ENCODE peak calls at places on chromosomes 16 and 17, in eight cellular contexts. Z is WTC11, P is MM.1S, Q is epithelial cell of esophagus, E is body of pancreas, C is fibroblast of mammary gland, W is heart right ventricle, M is upper lobe of left lung. X is an unnamed sample.

GRCh38 chr16:23871924-23872323 is 36.1 kb downstream of the PRKCB start:
- DNase-seq in W (no peak), E (peak; percentile 34), Z (no peak), M (no peak), P (no peak), C (no peak), Q (no peak), X (no peak)

GRCh38 chr17:8147141-8147804 is 4.9 kb downstream of the PER1 start:
- DNase-seq in Q (no peak), P (no peak), Z (no peak), C (no peak), W (no peak), E (no peak), M (peak; percentile 78), X (no peak)

GRCh38 chr16:4936991-4937781 is at the start of gene PPL:
- DNase-seq in P (peak; percentile 74), Q (peak; percentile 73), W (peak; percentile 68), E (peak; percentile 96), Z (peak; percentile 99), C (no peak), M (peak; percentile 98), X (no peak)

GRCh38 chr16:27470567-27471431 is 68.8 kb downstream of the IL21R start:
- DNase-seq in Z (no peak), C (peak; percentile 88), E (no peak), Q (no peak), P (no peak), W (no peak), M (no peak), X (peak; percentile 65)

GRCh38 chr16:88541109-88541508 is 29.1 kb upstream of the ZC3H18 start:
- DNase-seq in P (no peak), M (no peak), Q (no peak), Z (no peak), E (no peak), C (no peak), W (no peak), X (no peak)

GRCh38 chr17:47717261-47717697 is 15.8 kb upstream of the TBX21 start:
- DNase-seq in P (no peak), Q (no peak), M (no peak), W (no peak), Z (no peak), C (no peak), E (no peak), X (no peak)

GRCh38 chr17:61384384-61385090 is 15.1 kb upstream of the TBX2 start:
- DNase-seq in Z (no peak), W (no peak), E (no peak), P (no peak), M (no peak), Q (no peak), C (no peak), X (no peak)

GRCh38 chr17:58997756-58998553 is 108.7 kb downstream of the TRIM37 start:
- DNase-seq in C (no peak), Z (no peak), P (no peak), Q (peak; percentile 11), M (no peak), E (no peak), W (no peak), X (no peak)

GRCh38 chr17:62882878-62883277 is 74.8 kb upstream of the MARCHF10 start:
- DNase-seq in C (peak; percentile 86), W (no peak), E (no peak), P (no peak), Z (no peak), M (no peak), Q (peak; percentile 43), X (no peak)

GRCh38 chr17:48262982-48263586 is 155.5 kb downstream of the SNX11 start:
- DNase-seq in W (no peak), E (no peak), M (no peak), P (peak; percentile 44), C (peak; percentile 25), Q (peak; percentile 27), Z (no peak), X (peak; percentile 42)

GRCh38 chr17:66675273-66675990 is 159.5 kb upstream of the CACNG5 start:
- DNase-seq in E (no peak), W (no peak), Q (peak; percentile 27), Z (no peak), M (peak; percentile 52), P (no peak), C (no peak), X (no peak)

GRCh38 chr16:24689128-24689527 is 40.3 kb upstream of the TNRC6A start:
- DNase-seq in E (no peak), Q (peak; percentile 68), W (no peak), M (no peak), C (peak; percentile 62), Z (peak; percentile 38), P (no peak), X (peak; percentile 48)

GRCh38 chr16:10934325-10935107 is 7.8 kb downstream of the DEXI start:
- DNase-seq in Q (no peak), E (no peak), P (no peak), C (no peak), W (no peak), Z (no peak), M (no peak), X (no peak)

GRCh38 chr16:84446086-84446485 is 58.4 kb downstream of the MEAK7 start:
- DNase-seq in M (no peak), P (no peak), Z (no peak), Q (no peak), C (no peak), W (no peak), E (no peak), X (no peak)

GRCh38 chr17:56939869-56940484 is 20.9 kb downstream of the COIL start:
- DNase-seq in Q (peak; percentile 64), E (no peak), W (no peak), C (peak; percentile 64), M (no peak), Z (peak; percentile 24), P (peak; percentile 74), X (peak; percentile 57)

GRCh38 chr17:27657620-27658019 is 26.6 kb downstream of the LGALS9 start:
- DNase-seq in C (peak; percentile 9), W (no peak), E (no peak), P (peak; percentile 16), M (no peak), Q (peak; percentile 36), Z (peak; percentile 40), X (no peak)

GRCh38 chr17:62740066-62740465 is 68.0 kb downstream of the MARCHF10 start:
- DNase-seq in W (no peak), M (no peak), Q (no peak), C (no peak), E (no peak), P (no peak), Z (peak; percentile 42), X (peak; percentile 30)

GRCh38 chr17:82019905-82020873 is 2.5 kb downstream of the CENPX start:
- DNase-seq in M (peak; percentile 89), W (peak; percentile 70), Z (peak; percentile 91), P (peak; percentile 46), Q (peak; percentile 52), C (peak; percentile 28), E (peak; percentile 56), X (no peak)

GRCh38 chr16:30524575-30525571 is 1.5 kb downstream of the ZNF768 start:
- DNase-seq in E (no peak), Z (no peak), M (peak; percentile 84), Q (no peak), C (no peak), W (no peak), P (no peak), X (no peak)

GRCh38 chr16:483351-484075 is 44.0 kb upstream of the CAPN15 start:
- DNase-seq in P (no peak), E (no peak), C (no peak), M (no peak), Z (no peak), W (no peak), Q (no peak), X (no peak)

GRCh38 chr16:49866533-49867155 is 10.7 kb upstream of the ZNF423 start:
- DNase-seq in Z (peak; percentile 58), W (no peak), C (no peak), E (no peak), Q (no peak), M (peak; percentile 56), P (no peak), X (no peak)
- TF ChIP-seq CTCF in Z (no peak), W (no peak), C (no peak), E (no peak), Q (no peak), M (no peak), P (no peak), X (no peak)

GRCh38 chr17:76527430-76528111 is 9.9 kb downstream of the CYGB start:
- DNase-seq in M (peak; percentile 84), Q (peak; percentile 63), P (no peak), C (peak; percentile 92), E (no peak), Z (peak; percentile 64), W (peak; percentile 76), X (peak; percentile 80)
- TF ChIP-seq CTCF in M (peak; percentile 46), Q (no peak), P (no peak), C (no peak), E (no peak), Z (no peak), W (no peak), X (no peak)

DNA sequence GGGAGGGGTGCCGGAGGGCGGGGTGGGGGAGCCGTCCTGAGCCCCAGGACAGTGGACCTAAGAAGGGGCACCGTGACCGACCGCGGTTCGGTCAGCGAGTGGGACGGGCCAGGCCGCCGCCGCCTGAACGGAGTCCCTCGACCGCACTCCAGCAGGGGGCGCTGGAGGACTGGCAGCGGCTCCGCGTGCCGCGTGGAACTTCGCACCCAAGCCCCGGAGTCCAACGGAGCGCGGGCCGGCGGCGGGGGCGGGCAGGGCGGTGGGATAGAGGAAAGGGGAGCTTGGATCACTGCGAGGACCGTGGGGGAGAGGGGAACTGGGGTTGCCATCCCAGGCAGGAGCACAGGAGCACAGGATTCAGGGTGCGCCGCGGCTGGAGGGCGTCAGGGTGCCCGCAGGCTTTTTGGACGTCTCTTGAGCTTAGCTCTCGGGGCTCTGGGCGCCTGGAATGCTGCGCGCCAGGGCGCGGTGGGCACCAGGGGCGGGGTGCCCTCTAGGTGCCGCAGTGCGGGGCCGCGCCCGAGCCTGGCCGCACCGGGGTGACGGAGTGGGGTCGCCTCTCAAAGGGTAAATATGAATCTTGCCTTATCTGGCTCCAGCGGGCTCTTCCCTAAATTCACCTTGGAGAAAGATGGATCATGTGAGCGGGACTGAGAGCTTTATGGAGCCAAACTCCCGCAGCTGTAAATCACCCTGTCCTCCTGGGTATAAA is 379 bp upstream of the OTOP2 start:
- DNase-seq in Q (peak; percentile 63), E (peak; percentile 75), M (peak; percentile 94), C (peak; percentile 35), W (peak; percentile 78), P (peak; percentile 20), Z (peak; percentile 79), X (peak; percentile 8)
- TF ChIP-seq CTCF in Q (peak; percentile 59), E (peak; percentile 76), M (peak; percentile 70), C (peak; percentile 45), W (peak; percentile 82), P (peak; percentile 72), Z (peak; percentile 91), X (peak; percentile 66)

DNA sequence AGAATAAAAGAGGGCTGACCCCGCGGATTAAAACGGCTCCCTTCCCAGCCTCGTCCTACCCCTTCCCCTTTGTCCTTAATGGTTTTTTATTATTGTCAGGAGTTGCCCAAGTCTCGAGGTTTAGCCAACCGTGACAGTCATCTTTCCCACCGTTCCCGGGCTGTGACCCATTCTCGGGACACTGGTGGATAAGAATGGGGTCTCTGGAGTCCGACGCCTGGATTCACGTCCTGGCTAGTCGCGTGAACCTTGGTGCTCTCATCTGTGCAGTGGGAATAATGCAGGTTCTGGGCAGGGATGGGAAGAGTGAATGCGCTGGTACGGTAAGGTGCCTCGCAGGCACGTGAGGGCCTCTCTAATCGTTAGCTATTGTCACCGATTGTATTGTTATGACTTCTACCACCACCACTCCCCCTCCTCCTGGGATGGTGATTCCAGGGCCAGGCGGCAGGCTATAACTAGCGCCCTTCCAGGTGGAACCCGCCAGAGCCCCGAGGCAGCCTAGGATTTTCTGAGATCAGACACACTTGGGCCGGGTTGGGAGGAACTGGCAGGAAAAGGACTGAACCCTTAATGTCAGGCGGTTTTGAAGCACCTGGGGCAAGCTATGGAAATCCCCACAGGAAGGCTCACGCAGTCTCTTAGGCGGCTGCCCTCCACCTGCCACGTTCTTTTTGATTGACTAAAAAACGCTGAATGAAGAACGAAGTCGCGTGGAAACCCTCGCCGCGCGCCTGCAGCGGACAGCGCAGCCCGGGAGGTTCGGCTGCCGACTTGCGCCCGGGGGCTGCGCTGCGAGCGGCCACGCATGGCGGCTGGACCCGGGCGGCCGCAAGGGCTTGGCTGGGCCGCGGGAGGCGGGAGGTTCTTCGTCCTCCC is 2.7 kb downstream of the HS3ST3B1 start:
- DNase-seq in M (peak; percentile 84), Q (peak; percentile 8), W (no peak), C (no peak), Z (peak; percentile 37), E (no peak), P (no peak), X (peak; percentile 32)
- TF ChIP-seq CTCF in M (no peak), Q (no peak), W (no peak), C (no peak), Z (no peak), E (no peak), P (no peak), X (no peak)

X was measured in astrocyte of the spinal cord.